ENCODE peak calls at places on chromosomes 5 and 9, in eight cellular contexts. One of them, this sample, is unnamed.
A peak's percentile ranks its signal among the peaks of the same experiment; 100 is the strongest.

GRCh38 chr5:14706615-14707021 is 42.1 kb downstream of the OTULIN start:
- DNase-seq in AG10803: peak; percentile 65
- DNase-seq in IMR-90: peak; percentile 79
- DNase-seq in neuronal stem cell: no peak
- DNase-seq in GM23248: peak; percentile 77
- DNase-seq in foreskin fibroblast: peak; percentile 47
- DNase-seq in MM.1S: no peak
- DNase-seq in AG09309: peak; percentile 16
- DNase-seq in this sample: peak; percentile 39

GRCh38 chr5:132814441-132815294 is 1.6 kb downstream of the SOWAHA start:
- DNase-seq in foreskin fibroblast: no peak
- DNase-seq in IMR-90: no peak
- DNase-seq in MM.1S: no peak
- DNase-seq in GM23248: no peak
- DNase-seq in neuronal stem cell: no peak
- DNase-seq in AG10803: no peak
- DNase-seq in AG09309: no peak
- DNase-seq in this sample: no peak

GRCh38 chr5:176744584-176744965 is 65.8 kb upstream of the UNC5A start:
- DNase-seq in foreskin fibroblast: no peak
- DNase-seq in AG10803: no peak
- DNase-seq in GM23248: no peak
- DNase-seq in neuronal stem cell: no peak
- DNase-seq in MM.1S: no peak
- DNase-seq in AG09309: no peak
- DNase-seq in IMR-90: no peak
- DNase-seq in this sample: no peak

GRCh38 chr9:4530375-4530774 is 40.1 kb downstream of the SLC1A1 start:
- DNase-seq in AG10803: no peak
- DNase-seq in MM.1S: no peak
- DNase-seq in foreskin fibroblast: no peak
- DNase-seq in neuronal stem cell: no peak
- DNase-seq in GM23248: peak; percentile 70
- DNase-seq in AG09309: no peak
- DNase-seq in IMR-90: no peak
- DNase-seq in this sample: no peak

GRCh38 chr5:53123702-53124101 is 14.1 kb upstream of the MOCS2 start:
- DNase-seq in AG09309: no peak
- DNase-seq in foreskin fibroblast: no peak
- DNase-seq in AG10803: peak; percentile 37
- DNase-seq in IMR-90: peak; percentile 40
- DNase-seq in MM.1S: no peak
- DNase-seq in neuronal stem cell: no peak
- DNase-seq in GM23248: peak; percentile 51
- DNase-seq in this sample: peak; percentile 17

GRCh38 chr5:124643306-124643705 is 103.1 kb downstream of the ZNF608 start:
- DNase-seq in foreskin fibroblast: no peak
- DNase-seq in MM.1S: no peak
- DNase-seq in AG10803: no peak
- DNase-seq in IMR-90: no peak
- DNase-seq in neuronal stem cell: no peak
- DNase-seq in AG09309: no peak
- DNase-seq in GM23248: no peak
- DNase-seq in this sample: no peak

GRCh38 chr9:137113385-137114159 is 961 bp downstream of the DPP7 start:
- DNase-seq in MM.1S: no peak
- DNase-seq in AG09309: no peak
- DNase-seq in AG10803: peak; percentile 14
- DNase-seq in neuronal stem cell: no peak
- DNase-seq in IMR-90: no peak
- DNase-seq in GM23248: peak; percentile 60
- DNase-seq in foreskin fibroblast: no peak
- DNase-seq in this sample: no peak

GRCh38 chr5:69007726-69008368 is 86.0 kb upstream of the SLC30A5 start:
- DNase-seq in foreskin fibroblast: peak; percentile 16
- DNase-seq in AG09309: no peak
- DNase-seq in IMR-90: peak; percentile 30
- DNase-seq in MM.1S: peak; percentile 70
- DNase-seq in GM23248: peak; percentile 53
- DNase-seq in AG10803: peak; percentile 33
- DNase-seq in neuronal stem cell: peak; percentile 73
- DNase-seq in this sample: peak; percentile 62

GRCh38 chr5:95554331-95554646 is 488 bp downstream of the SKIC3 start:
- DNase-seq in MM.1S: peak; percentile 65
- DNase-seq in IMR-90: no peak
- DNase-seq in foreskin fibroblast: no peak
- DNase-seq in neuronal stem cell: no peak
- DNase-seq in AG09309: no peak
- DNase-seq in GM23248: no peak
- DNase-seq in AG10803: no peak
- DNase-seq in this sample: peak; percentile 14

GRCh38 chr5:112691758-112692157 is 45.9 kb upstream of the APC start:
- DNase-seq in foreskin fibroblast: peak; percentile 38
- DNase-seq in IMR-90: peak; percentile 43
- DNase-seq in MM.1S: peak; percentile 70
- DNase-seq in neuronal stem cell: no peak
- DNase-seq in AG10803: no peak
- DNase-seq in GM23248: no peak
- DNase-seq in AG09309: no peak
- DNase-seq in this sample: peak; percentile 69

GRCh38 chr9:136297766-136298735 is 5.8 kb downstream of the CCDC187 start:
- DNase-seq in IMR-90: no peak
- DNase-seq in AG10803: no peak
- DNase-seq in foreskin fibroblast: no peak
- DNase-seq in neuronal stem cell: no peak
- DNase-seq in GM23248: no peak
- DNase-seq in MM.1S: no peak
- DNase-seq in AG09309: no peak
- DNase-seq in this sample: no peak

GRCh38 chr5:108122701-108123100 is 259.2 kb downstream of the FBXL17 start:
- DNase-seq in AG10803: peak; percentile 12
- DNase-seq in IMR-90: no peak
- DNase-seq in MM.1S: no peak
- DNase-seq in AG09309: no peak
- DNase-seq in neuronal stem cell: no peak
- DNase-seq in GM23248: peak; percentile 2
- DNase-seq in foreskin fibroblast: no peak
- DNase-seq in this sample: no peak

GRCh38 chr5:96627792-96628191 is 34.4 kb upstream of the CAST start:
- DNase-seq in AG10803: no peak
- DNase-seq in foreskin fibroblast: no peak
- DNase-seq in GM23248: no peak
- DNase-seq in IMR-90: no peak
- DNase-seq in neuronal stem cell: no peak
- DNase-seq in MM.1S: peak; percentile 72
- DNase-seq in AG09309: no peak
- DNase-seq in this sample: no peak

GRCh38 chr5:54234304-54234938 is 76.0 kb downstream of the ARL15 start:
- DNase-seq in AG09309: no peak
- DNase-seq in AG10803: peak; percentile 71
- DNase-seq in IMR-90: peak; percentile 73
- DNase-seq in neuronal stem cell: no peak
- DNase-seq in GM23248: peak; percentile 77
- DNase-seq in MM.1S: peak; percentile 74
- DNase-seq in foreskin fibroblast: no peak
- DNase-seq in this sample: peak; percentile 32

GRCh38 chr5:53397845-53398244 is 82.6 kb upstream of the FST start:
- DNase-seq in neuronal stem cell: no peak
- DNase-seq in MM.1S: no peak
- DNase-seq in foreskin fibroblast: peak; percentile 95
- DNase-seq in AG10803: peak; percentile 72
- DNase-seq in IMR-90: peak; percentile 90
- DNase-seq in AG09309: peak; percentile 38
- DNase-seq in GM23248: peak; percentile 87
- DNase-seq in this sample: no peak

GRCh38 chr5:140391312-140391711 is 10.3 kb upstream of the ANKHD1 start:
- DNase-seq in MM.1S: no peak
- DNase-seq in foreskin fibroblast: peak; percentile 53
- DNase-seq in neuronal stem cell: no peak
- DNase-seq in GM23248: peak; percentile 43
- DNase-seq in AG09309: peak; percentile 29
- DNase-seq in IMR-90: no peak
- DNase-seq in AG10803: peak; percentile 90
- DNase-seq in this sample: no peak

GRCh38 chr9:125748511-125749099 is 1.4 kb downstream of the PBX3 start:
- DNase-seq in GM23248: peak; percentile 34
- DNase-seq in IMR-90: no peak
- DNase-seq in foreskin fibroblast: no peak
- DNase-seq in AG09309: no peak
- DNase-seq in neuronal stem cell: no peak
- DNase-seq in MM.1S: no peak
- DNase-seq in AG10803: no peak
- DNase-seq in this sample: no peak
- H3K4me3 ChIP-seq in GM23248: peak overlapping the region; percentile 88
- H3K4me3 ChIP-seq in IMR-90: peak overlapping the region; percentile 99
- H3K4me3 ChIP-seq in foreskin fibroblast: peak overlapping the region; percentile 91
- H3K4me3 ChIP-seq in AG09309: peak overlapping the region; percentile 64
- H3K4me3 ChIP-seq in neuronal stem cell: peak overlapping the region; percentile 93
- H3K4me3 ChIP-seq in MM.1S: peak overlapping the region; percentile 89
- H3K4me3 ChIP-seq in AG10803: peak overlapping the region; percentile 85
- H3K4me3 ChIP-seq in this sample: no peak overlapping the region

DNA sequence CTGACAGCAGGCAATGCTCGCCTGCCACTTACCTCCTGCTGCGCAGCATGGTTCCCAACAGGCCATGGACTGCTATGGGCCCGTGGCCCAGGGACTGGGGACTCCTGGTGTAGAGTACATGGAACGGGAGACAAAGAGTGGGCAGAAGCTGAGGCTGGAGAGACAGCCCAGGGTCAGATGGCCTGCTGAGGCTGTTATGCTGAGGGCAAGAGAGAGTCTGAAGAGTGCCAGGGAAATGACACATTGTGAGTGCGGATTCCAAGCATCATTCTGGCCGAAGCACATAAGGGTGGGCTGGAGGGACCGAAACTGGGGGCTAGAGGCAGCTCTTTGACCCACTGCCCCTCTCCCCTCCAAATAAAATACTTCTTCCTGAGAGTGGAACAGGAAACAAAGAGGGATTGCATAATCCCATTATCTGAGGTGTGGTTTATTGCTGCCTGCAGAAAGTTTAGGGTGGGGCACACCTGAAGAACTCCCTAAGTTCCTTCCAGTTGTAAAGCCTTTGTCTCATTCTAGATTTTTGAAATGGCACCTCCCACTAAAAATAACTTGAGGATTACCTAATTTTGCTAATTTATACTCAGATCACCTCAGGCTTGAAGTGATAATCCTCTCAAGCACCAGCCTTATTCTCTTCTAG is 158.1 kb downstream of the ATP10B start:
- DNase-seq in neuronal stem cell: no peak
- DNase-seq in AG09309: no peak
- DNase-seq in AG10803: no peak
- DNase-seq in IMR-90: no peak
- DNase-seq in MM.1S: no peak
- DNase-seq in foreskin fibroblast: no peak
- DNase-seq in GM23248: no peak
- DNase-seq in this sample: no peak
- H3K4me3 ChIP-seq in neuronal stem cell: no peak overlapping the region
- H3K4me3 ChIP-seq in AG09309: no peak overlapping the region
- H3K4me3 ChIP-seq in AG10803: no peak overlapping the region
- H3K4me3 ChIP-seq in IMR-90: no peak overlapping the region
- H3K4me3 ChIP-seq in MM.1S: no peak overlapping the region
- H3K4me3 ChIP-seq in foreskin fibroblast: no peak overlapping the region
- H3K4me3 ChIP-seq in GM23248: no peak overlapping the region
- H3K4me3 ChIP-seq in this sample: no peak overlapping the region

DNA sequence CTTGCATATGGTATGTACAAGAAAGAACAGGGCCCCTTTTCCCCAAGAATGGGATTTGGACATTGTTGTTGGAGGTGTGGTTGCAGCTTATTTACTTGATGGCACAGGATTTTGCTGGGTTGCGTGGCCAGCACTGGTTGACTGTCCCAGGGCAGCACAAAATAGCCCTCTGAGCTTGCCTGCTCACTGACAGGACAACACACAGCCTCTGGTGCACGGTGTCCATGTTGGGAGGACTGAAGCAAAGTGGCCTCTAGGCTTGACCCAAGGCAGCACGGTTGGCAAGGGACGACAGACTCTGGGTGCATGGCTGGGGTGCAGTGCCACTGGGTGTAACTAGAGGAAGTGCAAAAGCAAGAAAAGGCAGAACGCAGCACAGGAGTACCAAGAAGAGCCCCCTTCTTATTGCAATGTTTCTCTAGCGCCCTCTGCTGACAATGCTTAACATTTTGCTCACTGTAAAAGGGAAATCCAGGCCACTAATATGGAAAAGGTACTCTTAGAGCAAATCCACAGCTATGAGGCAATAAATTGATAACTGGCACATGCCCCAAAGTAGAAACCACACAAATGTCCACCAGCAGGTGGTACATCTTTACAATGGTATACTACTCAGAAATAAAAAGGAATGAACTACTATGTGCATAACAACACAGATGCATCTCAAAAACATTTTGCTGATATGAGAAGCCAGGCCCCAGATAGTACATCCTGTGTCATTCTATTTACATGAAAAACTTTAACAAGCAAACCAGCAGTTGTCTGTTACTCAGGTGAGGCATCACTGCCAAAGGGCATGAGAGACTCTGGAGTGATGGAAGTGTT is 47.4 kb upstream of the BARX1 start:
- DNase-seq in AG10803: peak; percentile 36
- DNase-seq in IMR-90: peak; percentile 50
- DNase-seq in AG09309: no peak
- DNase-seq in foreskin fibroblast: peak; percentile 9
- DNase-seq in GM23248: peak; percentile 47
- DNase-seq in neuronal stem cell: peak; percentile 69
- DNase-seq in MM.1S: peak; percentile 44
- DNase-seq in this sample: peak; percentile 58
- H3K4me3 ChIP-seq in AG10803: no peak overlapping the region
- H3K4me3 ChIP-seq in IMR-90: no peak overlapping the region
- H3K4me3 ChIP-seq in AG09309: no peak overlapping the region
- H3K4me3 ChIP-seq in foreskin fibroblast: no peak overlapping the region
- H3K4me3 ChIP-seq in GM23248: no peak overlapping the region
- H3K4me3 ChIP-seq in neuronal stem cell: no peak overlapping the region
- H3K4me3 ChIP-seq in MM.1S: no peak overlapping the region
- H3K4me3 ChIP-seq in this sample: no peak overlapping the region

GRCh38 chr5:149777382-149777781 is 47.3 kb downstream of the PPARGC1B start:
- DNase-seq in foreskin fibroblast: no peak
- DNase-seq in MM.1S: no peak
- DNase-seq in AG10803: no peak
- DNase-seq in IMR-90: no peak
- DNase-seq in neuronal stem cell: no peak
- DNase-seq in GM23248: no peak
- DNase-seq in AG09309: no peak
- DNase-seq in this sample: no peak

GRCh38 chr5:149780043-149780737 is 50.1 kb downstream of the PPARGC1B start:
- DNase-seq in AG09309: no peak
- DNase-seq in GM23248: no peak
- DNase-seq in neuronal stem cell: no peak
- DNase-seq in MM.1S: no peak
- DNase-seq in AG10803: no peak
- DNase-seq in IMR-90: no peak
- DNase-seq in foreskin fibroblast: no peak
- DNase-seq in this sample: no peak

GRCh38 chr5:149781612-149782011 is 51.5 kb downstream of the PPARGC1B start:
- DNase-seq in foreskin fibroblast: no peak
- DNase-seq in IMR-90: no peak
- DNase-seq in neuronal stem cell: no peak
- DNase-seq in AG09309: no peak
- DNase-seq in GM23248: no peak
- DNase-seq in MM.1S: no peak
- DNase-seq in AG10803: no peak
- DNase-seq in this sample: no peak

GRCh38 chr5:149776376-149777305 is 46.5 kb downstream of the PPARGC1B start:
- DNase-seq in AG10803: no peak
- DNase-seq in neuronal stem cell: no peak
- DNase-seq in GM23248: no peak
- DNase-seq in MM.1S: peak; percentile 74
- DNase-seq in IMR-90: no peak
- DNase-seq in foreskin fibroblast: no peak
- DNase-seq in AG09309: no peak
- DNase-seq in this sample: peak; percentile 87

GRCh38 chr5:149779071-149779470 is 49.0 kb downstream of the PPARGC1B start:
- DNase-seq in foreskin fibroblast: no peak
- DNase-seq in GM23248: no peak
- DNase-seq in MM.1S: no peak
- DNase-seq in AG09309: no peak
- DNase-seq in IMR-90: no peak
- DNase-seq in AG10803: no peak
- DNase-seq in neuronal stem cell: no peak
- DNase-seq in this sample: no peak
- H3K4me3 ChIP-seq in foreskin fibroblast: no peak overlapping the region
- H3K4me3 ChIP-seq in GM23248: no peak overlapping the region
- H3K4me3 ChIP-seq in MM.1S: no peak overlapping the region
- H3K4me3 ChIP-seq in AG09309: no peak overlapping the region
- H3K4me3 ChIP-seq in IMR-90: no peak overlapping the region
- H3K4me3 ChIP-seq in AG10803: no peak overlapping the region
- H3K4me3 ChIP-seq in neuronal stem cell: no peak overlapping the region
- H3K4me3 ChIP-seq in this sample: no peak overlapping the region

This sample was measured in Jurkat, Clone E6-1.